ENCODE peak calls at places on chromosomes 4 and X, in four cellular contexts. One of them, this sample, is unnamed.

GRCh38 chr4:111631157-111631999 is 513.9 kb upstream of the FAM241A start:
- DNase-seq in HCT116: peak; percentile 12
- DNase-seq in HepG2: no peak
- DNase-seq in SK-N-SH: no peak
- DNase-seq in this sample: no peak

GRCh38 chrX:10011261-10011931 is 44.2 kb downstream of the CLDN34 start:
- DNase-seq in HCT116: no peak
- DNase-seq in SK-N-SH: no peak
- DNase-seq in HepG2: no peak
- DNase-seq in this sample: no peak

GRCh38 chr4:6270691-6271121 is 1.1 kb downstream of the WFS1 start:
- DNase-seq in HCT116: no peak
- DNase-seq in HepG2: no peak
- DNase-seq in SK-N-SH: no peak
- DNase-seq in this sample: no peak

GRCh38 chr4:5712517-5712916 is 1.5 kb downstream of the EVC start:
- DNase-seq in HepG2: no peak
- DNase-seq in SK-N-SH: no peak
- DNase-seq in HCT116: no peak
- DNase-seq in this sample: no peak

GRCh38 chr4:37446016-37446415 is 201.5 kb downstream of the NWD2 start:
- DNase-seq in SK-N-SH: no peak
- DNase-seq in HCT116: no peak
- DNase-seq in HepG2: no peak
- DNase-seq in this sample: no peak

GRCh38 chrX:3461824-3462508 is 115.5 kb upstream of the MXRA5 start:
- DNase-seq in HepG2: no peak
- DNase-seq in SK-N-SH: no peak
- DNase-seq in HCT116: no peak
- DNase-seq in this sample: no peak

GRCh38 chrX:67105758-67106116 is 438.1 kb upstream of the AR start:
- DNase-seq in HCT116: no peak
- DNase-seq in HepG2: no peak
- DNase-seq in SK-N-SH: no peak
- DNase-seq in this sample: no peak

GRCh38 chr4:163709601-163710000 is 215.1 kb downstream of the TMA16 start:
- DNase-seq in SK-N-SH: no peak
- DNase-seq in HCT116: no peak
- DNase-seq in HepG2: no peak
- DNase-seq in this sample: no peak

GRCh38 chr4:185115827-185116232 is 27.2 kb upstream of the SLC25A4 start:
- DNase-seq in SK-N-SH: peak; percentile 86
- DNase-seq in HCT116: no peak
- DNase-seq in HepG2: peak; percentile 79
- DNase-seq in this sample: peak; percentile 91

GRCh38 chrX:50594788-50595187 is 124.2 kb upstream of the DGKK start:
- DNase-seq in HepG2: no peak
- DNase-seq in HCT116: no peak
- DNase-seq in SK-N-SH: no peak
- DNase-seq in this sample: no peak

GRCh38 chr4:177951026-177951425 is 508.8 kb upstream of the AGA start:
- DNase-seq in HCT116: no peak
- DNase-seq in SK-N-SH: no peak
- DNase-seq in HepG2: no peak
- DNase-seq in this sample: no peak

GRCh38 chr4:146095091-146095690 is 80.3 kb upstream of the LSM6 start:
- DNase-seq in HepG2: peak; percentile 32
- DNase-seq in HCT116: peak; percentile 57
- DNase-seq in SK-N-SH: peak; percentile 17
- DNase-seq in this sample: peak; percentile 46

GRCh38 chr4:183504064-183504929 is 561 bp upstream of the ING2 start:
- DNase-seq in HepG2: peak; percentile 93
- DNase-seq in HCT116: peak; percentile 83
- DNase-seq in SK-N-SH: peak; percentile 96
- DNase-seq in this sample: peak; percentile 89

GRCh38 chr4:41718907-41719306 is 29.6 kb downstream of the PHOX2B start:
- DNase-seq in HCT116: no peak
- DNase-seq in HepG2: no peak
- DNase-seq in SK-N-SH: no peak
- DNase-seq in this sample: no peak

GRCh38 chrX:145631461-145631951 is 186.1 kb upstream of the SLITRK2 start:
- DNase-seq in SK-N-SH: no peak
- DNase-seq in HepG2: no peak
- DNase-seq in HCT116: no peak
- DNase-seq in this sample: peak; percentile 0

GRCh38 chr4:121277194-121278105 is 103.4 kb downstream of the QRFPR start:
- DNase-seq in SK-N-SH: peak; percentile 4
- DNase-seq in HCT116: peak; percentile 42
- DNase-seq in HepG2: peak; percentile 27
- DNase-seq in this sample: peak; percentile 17

GRCh38 chr4:3611778-3612177 is 79.6 kb upstream of the LRPAP1 start:
- DNase-seq in HCT116: no peak
- DNase-seq in SK-N-SH: no peak
- DNase-seq in HepG2: no peak
- DNase-seq in this sample: no peak

GRCh38 chr4:107541511-107541910 is 178.5 kb downstream of the PAPSS1 start:
- DNase-seq in SK-N-SH: no peak
- DNase-seq in HCT116: no peak
- DNase-seq in HepG2: no peak
- DNase-seq in this sample: no peak

GRCh38 chrX:19539665-19540064 is 24.4 kb upstream of the MAP3K15 start:
- DNase-seq in HepG2: no peak
- DNase-seq in SK-N-SH: no peak
- DNase-seq in HCT116: no peak
- DNase-seq in this sample: no peak

GRCh38 chr4:139734201-139734874 is 68.7 kb downstream of the MGST2 start:
- DNase-seq in HCT116: no peak
- DNase-seq in HepG2: no peak
- DNase-seq in SK-N-SH: no peak
- DNase-seq in this sample: no peak

GRCh38 chrX:95628796-95629195 is 1055.8 kb upstream of the DIAPH2 start:
- DNase-seq in HepG2: no peak
- DNase-seq in SK-N-SH: no peak
- DNase-seq in HCT116: no peak
- DNase-seq in this sample: no peak

GRCh38 chr4:184097240-184097619 is 120.4 kb downstream of the ENPP6 start:
- DNase-seq in HCT116: no peak
- DNase-seq in HepG2: no peak
- DNase-seq in SK-N-SH: no peak
- DNase-seq in this sample: peak; percentile 40

GRCh38 chr4:156974264-156974663 is 2.7 kb upstream of the PDGFC start:
- DNase-seq in HCT116: no peak
- DNase-seq in SK-N-SH: no peak
- DNase-seq in HepG2: no peak
- DNase-seq in this sample: no peak

GRCh38 chr4:37522996-37523395 is 163.2 kb downstream of the RELL1 start:
- DNase-seq in HCT116: no peak
- DNase-seq in SK-N-SH: no peak
- DNase-seq in HepG2: no peak
- DNase-seq in this sample: no peak

DNA sequence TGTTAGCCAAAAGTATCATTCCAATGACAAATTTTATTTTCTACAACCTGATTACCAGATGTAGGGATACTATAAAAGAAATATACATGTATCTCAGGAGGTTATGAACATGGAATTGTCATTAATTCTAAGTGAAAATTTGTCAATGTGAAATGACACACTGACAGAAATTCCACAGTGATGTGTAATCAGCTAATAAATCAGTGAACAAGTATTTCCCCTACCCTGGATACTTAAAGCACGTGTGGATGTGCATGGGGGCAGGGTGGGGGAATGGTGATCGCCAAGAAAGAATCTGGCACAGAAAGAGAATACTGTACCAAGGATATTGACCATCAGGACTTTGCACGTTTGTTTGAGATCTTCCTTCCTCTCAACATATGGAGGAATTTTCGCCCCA is 123.5 kb downstream of the SH3RF1 start:
- DNase-seq in HepG2: no peak
- DNase-seq in SK-N-SH: no peak
- DNase-seq in HCT116: peak; percentile 44
- DNase-seq in this sample: no peak
- TF ChIP-seq RAD21 in HepG2: no peak
- TF ChIP-seq RAD21 in SK-N-SH: no peak
- TF ChIP-seq RAD21 in HCT116: no peak
- TF ChIP-seq RAD21 in this sample: no peak

DNA sequence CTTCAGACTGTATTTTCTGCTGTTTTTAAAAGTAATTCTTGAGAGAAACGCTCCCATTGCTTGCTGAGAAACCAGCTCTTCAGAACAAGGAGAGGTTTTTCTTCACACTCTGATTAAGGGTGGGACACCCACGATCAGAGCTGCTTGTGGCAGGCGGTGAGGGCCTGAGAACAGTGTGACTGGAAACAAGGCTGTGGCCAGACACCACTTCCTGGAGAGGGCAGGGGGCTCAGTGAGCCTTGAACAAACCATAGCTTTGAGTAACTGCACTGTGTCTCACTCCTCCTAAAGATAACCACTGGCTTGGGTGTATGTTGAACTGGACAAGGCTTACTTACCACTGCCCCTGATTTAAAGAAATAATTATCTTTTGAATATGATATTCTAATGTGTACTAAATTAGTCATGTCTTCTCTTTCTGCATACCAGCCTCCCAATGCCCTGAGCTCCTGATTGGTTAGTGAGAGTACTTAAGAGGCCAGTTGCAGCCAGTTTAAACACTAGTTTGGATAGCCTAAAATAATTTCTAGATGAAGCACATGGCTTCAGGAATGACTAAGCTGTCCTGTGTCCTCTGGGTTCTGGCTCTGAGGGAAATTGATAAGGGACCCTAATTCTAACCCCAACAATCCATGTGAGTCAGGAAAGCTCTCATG is 3.7 kb upstream of the GPR82 start:
- DNase-seq in HCT116: no peak
- DNase-seq in HepG2: no peak
- DNase-seq in SK-N-SH: no peak
- DNase-seq in this sample: peak; percentile 16
- TF ChIP-seq ELF1 in HCT116: no peak
- TF ChIP-seq ELF1 in HepG2: no peak
- TF ChIP-seq ELF1 in SK-N-SH: no peak
- TF ChIP-seq ELF1 in this sample: no peak

DNA sequence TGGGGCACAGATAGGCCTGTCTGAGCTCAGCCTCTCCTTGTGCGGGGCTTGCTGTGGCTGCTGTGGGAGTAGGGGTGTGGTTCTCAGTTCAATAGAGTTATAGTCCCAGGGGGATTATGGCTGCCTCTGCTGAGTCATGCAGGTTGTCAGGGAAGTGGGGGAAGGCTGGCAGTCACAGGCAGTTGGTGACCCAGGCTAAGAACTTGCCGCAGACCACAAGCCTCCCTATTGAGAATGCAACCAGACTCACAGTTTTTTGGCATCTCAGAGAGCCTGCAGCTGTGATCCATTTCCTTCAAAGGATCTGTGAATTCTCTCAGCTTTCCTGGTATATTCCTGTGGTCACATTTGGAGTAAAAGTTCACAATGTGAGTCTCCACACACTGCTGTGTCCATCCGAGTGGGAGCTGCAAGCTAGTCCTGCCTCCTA is 364.9 kb downstream of the ZNF674 start:
- DNase-seq in HepG2: peak; percentile 2
- DNase-seq in SK-N-SH: no peak
- DNase-seq in HCT116: peak; percentile 85
- DNase-seq in this sample: peak; percentile 12
- TF ChIP-seq RAD21 in HepG2: no peak
- TF ChIP-seq RAD21 in SK-N-SH: no peak
- TF ChIP-seq RAD21 in HCT116: no peak
- TF ChIP-seq RAD21 in this sample: no peak

GRCh38 chr4:175176710-175177109 is 258.6 kb downstream of the ADAM29 start:
- DNase-seq in SK-N-SH: no peak
- DNase-seq in HCT116: no peak
- DNase-seq in HepG2: no peak
- DNase-seq in this sample: no peak
- TF ChIP-seq ELF1 in SK-N-SH: no peak
- TF ChIP-seq ELF1 in HCT116: no peak
- TF ChIP-seq ELF1 in HepG2: no peak
- TF ChIP-seq ELF1 in this sample: no peak

GRCh38 chr4:7964890-7965662 is 25.4 kb upstream of the AFAP1 start:
- DNase-seq in SK-N-SH: no peak
- DNase-seq in HepG2: no peak
- DNase-seq in HCT116: no peak
- DNase-seq in this sample: no peak
- TF ChIP-seq RAD21 in SK-N-SH: no peak
- TF ChIP-seq RAD21 in HepG2: no peak
- TF ChIP-seq RAD21 in HCT116: no peak
- TF ChIP-seq RAD21 in this sample: no peak

GRCh38 chr4:15325987-15326386 is 101.8 kb upstream of the C1QTNF7 start:
- DNase-seq in HCT116: no peak
- DNase-seq in SK-N-SH: no peak
- DNase-seq in HepG2: no peak
- DNase-seq in this sample: no peak
- TF ChIP-seq ELF1 in HCT116: no peak
- TF ChIP-seq ELF1 in SK-N-SH: no peak
- TF ChIP-seq ELF1 in HepG2: no peak
- TF ChIP-seq ELF1 in this sample: no peak

GRCh38 chrX:41512394-41512793 is 65.3 kb downstream of the NYX start:
- DNase-seq in HepG2: no peak
- DNase-seq in SK-N-SH: no peak
- DNase-seq in HCT116: no peak
- DNase-seq in this sample: no peak
- TF ChIP-seq RAD21 in HepG2: no peak
- TF ChIP-seq RAD21 in SK-N-SH: no peak
- TF ChIP-seq RAD21 in HCT116: no peak
- TF ChIP-seq RAD21 in this sample: no peak

GRCh38 chr4:52892880-52893279 is 30.8 kb downstream of the RASL11B start:
- DNase-seq in HCT116: no peak
- DNase-seq in HepG2: no peak
- DNase-seq in SK-N-SH: no peak
- DNase-seq in this sample: no peak

GRCh38 chr4:52890401-52890791 is 28.3 kb downstream of the RASL11B start:
- DNase-seq in HepG2: no peak
- DNase-seq in SK-N-SH: no peak
- DNase-seq in HCT116: no peak
- DNase-seq in this sample: no peak

GRCh38 chr4:52891743-52892142 is 29.6 kb downstream of the RASL11B start:
- DNase-seq in SK-N-SH: no peak
- DNase-seq in HCT116: no peak
- DNase-seq in HepG2: no peak
- DNase-seq in this sample: no peak

GRCh38 chr4:52889778-52890400 is 27.8 kb downstream of the RASL11B start:
- DNase-seq in HepG2: no peak
- DNase-seq in SK-N-SH: no peak
- DNase-seq in HCT116: no peak
- DNase-seq in this sample: no peak

DNA sequence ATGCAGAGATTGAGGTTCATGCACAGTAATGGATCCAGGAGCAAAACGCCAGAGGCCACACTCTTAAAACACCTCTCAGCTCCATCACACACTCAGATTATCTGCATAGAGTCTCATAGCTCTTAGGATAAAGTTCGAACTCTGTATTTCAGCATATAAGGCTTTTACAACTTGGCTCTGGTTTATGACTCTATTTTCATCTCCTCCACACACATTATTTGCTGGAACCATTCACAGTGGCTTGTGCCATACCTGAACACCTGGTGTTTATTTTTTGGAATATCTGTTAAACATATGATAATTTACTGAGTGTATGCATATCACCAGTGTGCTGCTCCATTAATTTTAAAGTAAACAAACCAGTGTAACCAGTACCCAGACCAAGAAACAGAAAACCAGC is 27.2 kb downstream of the RASL11B start:
- DNase-seq in SK-N-SH: no peak
- DNase-seq in HepG2: no peak
- DNase-seq in HCT116: no peak
- DNase-seq in this sample: no peak
- TF ChIP-seq ELF1 in SK-N-SH: no peak
- TF ChIP-seq ELF1 in HepG2: no peak
- TF ChIP-seq ELF1 in HCT116: no peak
- TF ChIP-seq ELF1 in this sample: no peak